ENCODE peak calls at places on chromosomes 16 and 17, in ten cellular contexts. V, Q, J, L, I, T, U, S, M and P are unnamed samples. For H3K9me3, the result is how much of the 10 kb centered on the place peaks cover.

GRCh38 chr16:88508868-88509748 is 56.0 kb downstream of the ZFPM1 start:
- DNase-seq in V (no peak), Q (peak), J (no peak), L (no peak), I (no peak), T (no peak), U (no peak), S (peak), M (no peak), P (no peak)

GRCh38 chr17:6066183-6066948 is 3.8 kb upstream of the WSCD1 start:
- DNase-seq in V (no peak), Q (no peak), J (no peak), L (no peak), I (peak), T (no peak), U (no peak), S (no peak), M (no peak), P (no peak)

GRCh38 chr16:48824271-48824670 is 214.3 kb upstream of the N4BP1 start:
- DNase-seq in V (no peak), Q (no peak), J (no peak), L (no peak), I (no peak), T (no peak), U (no peak), S (no peak), M (no peak), P (peak)

GRCh38 chr16:56245197-56245596 is 53.9 kb downstream of the GNAO1 start:
- DNase-seq in V (no peak), Q (no peak), J (no peak), L (no peak), I (peak), T (no peak), U (no peak), S (no peak), M (no peak), P (no peak)

GRCh38 chr16:80580109-80580832 is 39.5 kb downstream of the DYNLRB2 start:
- DNase-seq in V (no peak), Q (no peak), J (no peak), L (no peak), I (peak), T (no peak), U (no peak), S (no peak), M (no peak), P (no peak)

GRCh38 chr17:81158688-81159590 is 6.4 kb upstream of the PVALEF start:
- DNase-seq in V (no peak), Q (no peak), J (no peak), L (no peak), I (no peak), T (no peak), U (no peak), S (no peak), M (no peak), P (no peak)

GRCh38 chr16:82639666-82640336 is 13.0 kb downstream of the CDH13 start:
- DNase-seq in V (peak), Q (peak), J (peak), L (peak), I (peak), T (peak), U (peak), S (peak), M (peak), P (peak)

GRCh38 chr17:55294042-55294751 is 29.4 kb downstream of the HLF start:
- DNase-seq in V (no peak), Q (no peak), J (no peak), L (no peak), I (no peak), T (no peak), U (no peak), S (no peak), M (peak), P (no peak)

GRCh38 chr17:63419949-63420867 is 25.9 kb downstream of the CYB561 start:
- DNase-seq in V (no peak), Q (no peak), J (no peak), L (no peak), I (no peak), T (no peak), U (no peak), S (peak), M (no peak), P (no peak)

GRCh38 chr17:36120221-36120620 is 16.6 kb downstream of the CCL4 start:
- DNase-seq in V (no peak), Q (no peak), J (no peak), L (no peak), I (no peak), T (no peak), U (no peak), S (no peak), M (no peak), P (no peak)

GRCh38 chr17:72386619-72387237 is 265.9 kb downstream of the SOX9 start:
- DNase-seq in V (no peak), Q (no peak), J (no peak), L (no peak), I (no peak), T (no peak), U (peak), S (no peak), M (no peak), P (no peak)

GRCh38 chr17:71828182-71828596 is 292.6 kb upstream of the SOX9 start:
- DNase-seq in V (no peak), Q (no peak), J (no peak), L (no peak), I (peak), T (no peak), U (no peak), S (no peak), M (no peak), P (no peak)

GRCh38 chr17:9217151-9218067 is 196.1 kb downstream of the NTN1 start:
- DNase-seq in V (no peak), Q (no peak), J (no peak), L (no peak), I (peak), T (no peak), U (peak), S (no peak), M (no peak), P (no peak)

GRCh38 chr17:66702106-66702936 is 132.6 kb upstream of the CACNG5 start:
- DNase-seq in V (no peak), Q (no peak), J (no peak), L (no peak), I (peak), T (no peak), U (peak), S (no peak), M (no peak), P (no peak)

GRCh38 chr17:82000803-82001649 is 21.7 kb downstream of the CENPX start:
- DNase-seq in V (no peak), Q (no peak), J (no peak), L (no peak), I (no peak), T (no peak), U (no peak), S (no peak), M (peak), P (no peak)

GRCh38 chr16:85437161-85438052 is 175.7 kb upstream of the GSE1 start:
- DNase-seq in V (no peak), Q (peak), J (no peak), L (peak), I (peak), T (no peak), U (peak), S (peak), M (no peak), P (no peak)

GRCh38 chr16:50547340-50547865 is 793 bp upstream of the NKD1 start:
- DNase-seq in V (peak), Q (peak), J (no peak), L (peak), I (no peak), T (peak), U (no peak), S (no peak), M (peak), P (peak)

GRCh38 chr16:51524555-51525373 is 373.7 kb upstream of the SALL1 start:
- DNase-seq in V (peak), Q (no peak), J (no peak), L (no peak), I (peak), T (no peak), U (peak), S (no peak), M (no peak), P (no peak)

GRCh38 chr16:49649013-49649785 is 206.7 kb downstream of the ZNF423 start:
- DNase-seq in V (no peak), Q (no peak), J (no peak), L (no peak), I (peak), T (no peak), U (peak), S (no peak), M (no peak), P (no peak)

GRCh38 chr16:28982418-28982817 is 2.4 kb upstream of the LAT start:
- DNase-seq in V (no peak), Q (no peak), J (no peak), L (no peak), I (no peak), T (no peak), U (no peak), S (no peak), M (no peak), P (no peak)

GRCh38 chr17:50634915-50635719 is 436 bp downstream of the ABCC3 start:
- DNase-seq in V (no peak), Q (no peak), J (no peak), L (no peak), I (peak), T (no peak), U (no peak), S (no peak), M (no peak), P (no peak)

GRCh38 chr16:8908779-8909468 is 26.8 kb downstream of the LITAFD start:
- DNase-seq in V (no peak), Q (no peak), J (no peak), L (no peak), I (no peak), T (no peak), U (no peak), S (no peak), M (no peak), P (no peak)

GRCh38 chr17:49497147-49498036 is 2.3 kb downstream of the NGFR start:
- DNase-seq in V (peak), Q (no peak), J (no peak), L (peak), I (peak), T (peak), U (peak), S (no peak), M (no peak), P (peak)

GRCh38 chr17:40461036-40461721 is 17.9 kb downstream of the IGFBP4 start:
- DNase-seq in V (no peak), Q (no peak), J (no peak), L (peak), I (peak), T (no peak), U (peak), S (no peak), M (no peak), P (no peak)

GRCh38 chr17:46732133-46732532 is 86.4 kb downstream of the WNT3 start:
- DNase-seq in V (no peak), Q (no peak), J (no peak), L (no peak), I (no peak), T (no peak), U (no peak), S (no peak), M (no peak), P (no peak)

GRCh38 chr17:30095507-30096244 is 20.9 kb upstream of the NSRP1 start:
- DNase-seq in V (peak), Q (no peak), J (no peak), L (no peak), I (peak), T (no peak), U (peak), S (peak), M (peak), P (no peak)

GRCh38 chr16:54407596-54407995 is 121.0 kb upstream of the IRX3 start:
- DNase-seq in V (no peak), Q (no peak), J (no peak), L (no peak), I (peak), T (no peak), U (peak), S (no peak), M (no peak), P (no peak)

GRCh38 chr17:46882666-46883065 is 31.3 kb downstream of the WNT9B start:
- DNase-seq in V (no peak), Q (no peak), J (no peak), L (no peak), I (no peak), T (no peak), U (no peak), S (no peak), M (no peak), P (no peak)

GRCh38 chr17:82900741-82901140 is 60.9 kb upstream of the ZNF750 start:
- DNase-seq in V (no peak), Q (no peak), J (no peak), L (no peak), I (no peak), T (no peak), U (no peak), S (no peak), M (no peak), P (no peak)

GRCh38 chr17:2253768-2254406 is 49.7 kb downstream of the SMG6 start:
- DNase-seq in V (no peak), Q (no peak), J (no peak), L (no peak), I (no peak), T (no peak), U (no peak), S (no peak), M (no peak), P (no peak)
- H3K4me3 ChIP-seq in V (no peak), Q (no peak), J (no peak), L (no peak), I (no peak), T (no peak), U (no peak), S (no peak), M (no peak), P (no peak)

GRCh38 chr16:67774457-67774853 is 31.9 kb downstream of the RANBP10 start:
- DNase-seq in V (no peak), Q (no peak), J (no peak), L (no peak), I (no peak), T (no peak), U (no peak), S (no peak), M (no peak), P (no peak)

GRCh38 chr16:67770371-67770991 is 35.9 kb downstream of the RANBP10 start:
- DNase-seq in V (no peak), Q (no peak), J (no peak), L (no peak), I (peak), T (no peak), U (peak), S (no peak), M (no peak), P (no peak)

GRCh38 chr16:67773099-67773498 is 33.3 kb downstream of the RANBP10 start:
- DNase-seq in V (no peak), Q (no peak), J (peak), L (peak), I (no peak), T (no peak), U (peak), S (peak), M (no peak), P (peak)

GRCh38 chr16:67775273-67775672 is 31.1 kb downstream of the RANBP10 start:
- DNase-seq in V (no peak), Q (no peak), J (no peak), L (no peak), I (no peak), T (no peak), U (no peak), S (no peak), M (no peak), P (no peak)

DNA sequence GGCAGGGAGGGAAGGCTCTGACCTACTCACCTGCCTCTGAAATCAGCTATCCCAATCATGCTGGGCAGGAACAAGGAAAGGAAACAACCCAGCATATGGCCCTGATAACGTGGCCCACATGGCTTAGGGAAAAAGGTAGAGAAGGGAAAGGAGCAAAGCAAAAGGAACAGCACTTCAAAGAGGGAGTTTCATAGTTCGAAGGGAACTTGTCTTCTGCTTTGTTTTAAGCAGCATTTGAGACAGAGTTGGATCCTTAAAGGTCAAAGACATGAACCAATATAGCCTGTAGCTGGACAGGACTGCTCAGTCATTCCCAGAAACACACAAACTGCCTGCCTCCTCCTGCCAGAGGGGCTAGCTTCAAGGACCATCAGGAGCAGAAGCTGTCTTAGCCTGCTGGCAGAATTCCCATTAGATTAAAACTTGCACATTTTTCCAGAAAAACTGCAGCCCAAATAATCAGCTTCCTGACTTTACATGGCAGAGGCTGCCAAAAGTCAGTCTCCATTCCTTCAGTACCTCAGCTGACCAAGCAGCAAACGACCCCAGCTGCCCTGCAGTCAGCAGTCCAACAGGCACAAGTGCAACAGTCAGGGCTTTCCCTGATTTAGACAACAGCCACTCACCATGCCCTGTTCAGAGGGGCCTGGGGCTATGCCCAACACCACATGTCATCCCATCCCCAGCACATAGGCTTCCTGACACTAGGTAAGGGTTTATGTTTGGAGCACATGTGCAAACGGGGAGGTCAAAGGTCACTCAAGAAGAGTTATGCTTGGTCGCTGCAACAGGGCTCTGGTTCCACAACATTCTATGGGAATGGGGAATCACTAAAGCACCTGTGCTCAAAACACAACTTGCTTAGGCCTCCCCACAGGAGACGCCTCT is 32.5 kb downstream of the RANBP10 start:
- DNase-seq in V (no peak), Q (no peak), J (no peak), L (no peak), I (no peak), T (no peak), U (peak), S (peak), M (no peak), P (peak)
- H3K27ac ChIP-seq in V (no peak), Q (no peak), J (peak), L (peak), I (no peak), T (no peak), U (no peak), S (peak), M (no peak), P (peak)

GRCh38 chr16:35754391-35755369 is 2295.3 kb downstream of the TP53TG3F start:
- DNase-seq in V (no peak), Q (no peak), J (no peak), L (no peak), I (no peak), T (no peak), U (no peak), S (no peak), M (no peak), P (no peak)
- H3K9me3 ChIP-seq in V (under half), Q (under half), J (under half), L (under half), I (under half), T (under half), U (under half), S (under half), M (under half), P (under half)

GRCh38 chr17:3754458-3755334 is 31.0 kb downstream of the HASPIN start:
- DNase-seq in V (no peak), Q (peak), J (no peak), L (no peak), I (peak), T (no peak), U (no peak), S (peak), M (no peak), P (no peak)
- H3K4me3 ChIP-seq in V (peak), Q (peak), J (no peak), L (no peak), I (no peak), T (no peak), U (no peak), S (peak), M (no peak), P (peak)

GRCh38 chr16:11585460-11586374 is 1.0 kb downstream of the LITAF start:
- DNase-seq in V (no peak), Q (peak), J (no peak), L (peak), I (peak), T (peak), U (peak), S (no peak), M (peak), P (peak)
- H3K27ac ChIP-seq in V (peak), Q (peak), J (peak), L (peak), I (peak), T (peak), U (peak), S (no peak), M (no peak), P (peak)

GRCh38 chr16:31674686-31675085 is 147.0 kb downstream of the AHSP start:
- DNase-seq in V (no peak), Q (no peak), J (no peak), L (no peak), I (no peak), T (no peak), U (no peak), S (no peak), M (no peak), P (no peak)
- H3K9me3 ChIP-seq in V (under half), Q (under half), J (under half), L (under half), I (under half), T (under half), U (under half), S (under half), M (under half), P (under half)

GRCh38 chr17:14318109-14318905 is 17.4 kb downstream of the HS3ST3B1 start:
- DNase-seq in V (no peak), Q (no peak), J (no peak), L (no peak), I (no peak), T (no peak), U (no peak), S (no peak), M (no peak), P (no peak)
- H3K4me3 ChIP-seq in V (no peak), Q (no peak), J (no peak), L (no peak), I (no peak), T (no peak), U (no peak), S (no peak), M (no peak), P (no peak)